ENCODE peak calls at places on chromosomes 13 and 19, in six cellular contexts. A, E, P, I, H and F are unnamed samples.
A peak's percentile ranks its signal among the peaks of the same experiment; 100 is the strongest.

GRCh38 chr13:46721054-46721453 is 75.9 kb downstream of the ESD start:
- DNase-seq in P (no peak), H (peak; percentile 35), I (peak; percentile 68), A (no peak), E (no peak), F (peak; percentile 48)

GRCh38 chr13:112845511-112846144 is 123.4 kb upstream of the MCF2L start:
- DNase-seq in I (no peak), A (no peak), P (no peak), H (no peak), E (no peak), F (no peak)

GRCh38 chr13:113491418-113491883 is 940 bp upstream of the DCUN1D2 start:
- DNase-seq in H (no peak), I (no peak), E (no peak), P (no peak), A (no peak), F (peak; percentile 69)

GRCh38 chr13:36432106-36432544 is at the start of gene CCNA1:
- DNase-seq in A (peak; percentile 6), E (peak; percentile 51), I (no peak), H (no peak), P (peak; percentile 97), F (no peak)

GRCh38 chr19:41426952-41427646 is at the start of gene B3GNT8:
- DNase-seq in H (peak; percentile 21), P (peak; percentile 93), I (no peak), E (no peak), A (peak; percentile 76), F (peak; percentile 95)

GRCh38 chr13:82647540-82647939 is 1234.7 kb downstream of the SLITRK1 start:
- DNase-seq in H (no peak), I (no peak), P (peak; percentile 43), E (no peak), A (no peak), F (no peak)

GRCh38 chr19:12769689-12770088 is 5.7 kb downstream of the HOOK2 start:
- DNase-seq in P (peak; percentile 93), I (peak; percentile 76), H (no peak), E (peak; percentile 52), A (no peak), F (no peak)

GRCh38 chr13:101868585-101869469 is 416.4 kb downstream of the ITGBL1 start:
- DNase-seq in E (no peak), I (peak; percentile 44), A (no peak), H (no peak), P (no peak), F (no peak)

GRCh38 chr19:42324655-42325307 is 654 bp upstream of the MEGF8 start:
- DNase-seq in P (no peak), H (no peak), A (no peak), I (no peak), E (no peak), F (no peak)

GRCh38 chr13:110512198-110512740 is 49.3 kb downstream of the RAB20 start:
- DNase-seq in E (no peak), A (no peak), H (no peak), P (no peak), I (no peak), F (no peak)

GRCh38 chr19:900302-901111 is 7.2 kb downstream of the RNU6-9 start:
- DNase-seq in A (peak; percentile 39), P (peak; percentile 84), I (no peak), E (no peak), H (no peak), F (peak; percentile 54)

GRCh38 chr13:100314132-100314910 is 225.4 kb downstream of the PCCA start:
- DNase-seq in I (no peak), E (no peak), A (no peak), P (no peak), H (no peak), F (no peak)

GRCh38 chr19:4386038-4386782 is 14.1 kb downstream of the SH3GL1 start:
- DNase-seq in A (no peak), P (no peak), E (no peak), I (no peak), H (no peak), F (no peak)

GRCh38 chr13:44181938-44182337 is 191.7 kb upstream of the SERP2 start:
- DNase-seq in H (no peak), E (no peak), A (no peak), P (no peak), I (no peak), F (no peak)

GRCh38 chr19:13850910-13851753 is 25.8 kb upstream of the NANOS3 start:
- DNase-seq in A (no peak), H (peak; percentile 77), I (no peak), P (peak; percentile 81), E (no peak), F (peak; percentile 89)

GRCh38 chr19:49147923-49148682 is 7.1 kb downstream of the HRC start:
- DNase-seq in E (no peak), A (no peak), H (no peak), P (no peak), I (no peak), F (no peak)